ENCODE peak calls at places on chromosomes 3 and 15, in five cellular contexts. N is HepG2, W is GM12891, X is K562, Y is SK-N-SH. A is an unnamed sample.

GRCh38 chr3:71006810-71007785 is 576.4 kb downstream of the FOXP1 start:
- DNase-seq in N (peak; percentile 20), W (no peak), X (peak; percentile 9), Y (no peak), A (no peak)

GRCh38 chr3:11610044-11610671 is 33.6 kb downstream of the VGLL4 start:
- DNase-seq in N (peak; percentile 81), W (no peak), X (no peak), Y (peak; percentile 36), A (no peak)

GRCh38 chr3:50336452-50337174 is 4.0 kb downstream of the RASSF1 start:
- DNase-seq in N (no peak), W (no peak), X (peak; percentile 68), Y (no peak), A (no peak)

GRCh38 chr3:179743913-179744312 is 91.1 kb downstream of the USP13 start:
- DNase-seq in N (no peak), W (no peak), X (no peak), Y (no peak), A (no peak)

GRCh38 chr3:186220365-186220764 is 111.5 kb upstream of the ETV5 start:
- DNase-seq in N (no peak), W (no peak), X (no peak), Y (no peak), A (no peak)

GRCh38 chr15:90552162-90552928 is 22.6 kb downstream of the CRTC3 start:
- DNase-seq in N (no peak), W (no peak), X (no peak), Y (no peak), A (no peak)

GRCh38 chr3:77746048-77746447 is 706.1 kb downstream of the ROBO2 start:
- DNase-seq in N (no peak), W (no peak), X (no peak), Y (no peak), A (no peak)

GRCh38 chr3:150770662-150771061 is 7.7 kb upstream of the SIAH2 start:
- DNase-seq in N (peak; percentile 76), W (no peak), X (no peak), Y (no peak), A (no peak)

GRCh38 chr3:161273589-161274218 is 52.6 kb downstream of the NMD3 start:
- DNase-seq in N (peak; percentile 28), W (no peak), X (no peak), Y (peak; percentile 6), A (no peak)

GRCh38 chr15:67731112-67731761 is 94.1 kb upstream of the SKOR1 start:
- DNase-seq in N (no peak), W (no peak), X (no peak), Y (no peak), A (no peak)

GRCh38 chr3:2536575-2536974 is 437.9 kb downstream of the CNTN4 start:
- DNase-seq in N (no peak), W (no peak), X (no peak), Y (no peak), A (no peak)

GRCh38 chr3:170750478-170750830 is 119.5 kb downstream of the RPL22L1 start:
- DNase-seq in N (no peak), W (no peak), X (no peak), Y (no peak), A (no peak)

GRCh38 chr3:134722899-134723484 is 72.1 kb upstream of the EPHB1 start:
- DNase-seq in N (no peak), W (no peak), X (no peak), Y (no peak), A (no peak)

GRCh38 chr3:154973851-154974250 is 106.3 kb upstream of the MME start:
- DNase-seq in N (no peak), W (no peak), X (no peak), Y (no peak), A (no peak)

GRCh38 chr3:37687966-37688365 is 173.7 kb upstream of the CTDSPL start:
- DNase-seq in N (no peak), W (no peak), X (no peak), Y (no peak), A (no peak)

GRCh38 chr3:5304789-5305680 is 117.5 kb downstream of the EDEM1 start:
- DNase-seq in N (peak; percentile 34), W (peak; percentile 10), X (peak; percentile 60), Y (peak; percentile 37), A (peak; percentile 22)

GRCh38 chr3:29226709-29227108 is 54.2 kb upstream of the RBMS3 start:
- DNase-seq in N (no peak), W (no peak), X (no peak), Y (no peak), A (no peak)

GRCh38 chr3:129379582-129380358 is 48.7 kb downstream of the EFCAB12 start:
- DNase-seq in N (no peak), W (no peak), X (no peak), Y (no peak), A (no peak)

GRCh38 chr3:12902181-12902999 is 61.0 kb upstream of the RPL32 start:
- DNase-seq in N (no peak), W (no peak), X (no peak), Y (no peak), A (no peak)

GRCh38 chr15:40790723-40791122 is 16.2 kb upstream of the ZFYVE19 start:
- DNase-seq in N (no peak), W (no peak), X (no peak), Y (no peak), A (no peak)

GRCh38 chr3:66073464-66074141 is 34.9 kb upstream of the MAGI1 start:
- DNase-seq in N (peak; percentile 88), W (no peak), X (no peak), Y (no peak), A (no peak)

GRCh38 chr15:48046813-48047483 is 73.8 kb upstream of the SLC24A5 start:
- DNase-seq in N (no peak), W (no peak), X (no peak), Y (no peak), A (no peak)

GRCh38 chr3:20185364-20185732 is 658 bp downstream of the SGO1 start:
- DNase-seq in N (no peak), W (no peak), X (no peak), Y (peak; percentile 26), A (no peak)

GRCh38 chr3:32109256-32109655 is 2.8 kb downstream of the GPD1L start:
- DNase-seq in N (no peak), W (no peak), X (no peak), Y (peak; percentile 46), A (no peak)

GRCh38 chr3:50323614-50324199 is 1.2 kb upstream of the HYAL2 start:
- DNase-seq in N (no peak), W (no peak), X (no peak), Y (no peak), A (no peak)

GRCh38 chr3:40971191-40972168 is 227.8 kb upstream of the CTNNB1 start:
- DNase-seq in N (peak; percentile 53), W (peak; percentile 17), X (no peak), Y (no peak), A (peak; percentile 25)

GRCh38 chr3:66885326-66886000 is 112.6 kb upstream of the KBTBD8 start:
- DNase-seq in N (no peak), W (no peak), X (no peak), Y (no peak), A (no peak)

DNA sequence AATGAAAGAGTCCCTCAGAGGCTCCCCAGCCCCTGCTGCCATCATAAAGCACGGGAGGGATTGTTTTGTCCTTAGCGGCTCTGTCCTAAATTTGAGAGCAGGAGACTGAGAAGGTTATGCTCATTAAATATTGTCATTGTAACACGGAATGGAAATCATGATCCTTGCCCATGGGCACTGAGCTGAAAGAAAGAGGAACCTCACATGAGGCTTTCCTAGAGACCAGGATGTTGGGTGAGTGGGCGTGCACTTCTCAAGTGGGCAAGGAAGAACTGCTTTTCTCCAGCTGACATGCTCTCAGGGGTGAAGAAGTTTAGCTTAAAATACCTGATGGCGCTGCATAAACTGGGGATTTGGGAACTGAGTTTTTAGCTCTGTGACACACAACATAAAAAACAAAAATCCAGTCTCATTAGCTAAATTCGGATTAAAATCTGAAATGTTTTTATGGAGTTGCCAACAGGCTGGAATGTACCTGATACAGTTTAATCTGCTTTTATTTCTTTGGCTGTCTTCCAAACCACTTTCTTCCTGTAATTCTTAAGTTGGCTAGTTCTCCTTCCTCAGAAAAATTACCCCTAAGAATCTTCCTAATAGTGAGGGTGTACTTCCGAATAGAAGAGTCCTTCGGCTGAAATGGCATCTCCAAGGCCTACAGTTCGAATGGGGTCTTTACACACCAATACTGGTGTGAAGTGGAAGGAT is 31.7 kb downstream of the ADPGK start:
- DNase-seq in N (no peak), W (no peak), X (no peak), Y (no peak), A (no peak)
- TF ChIP-seq TAF1 in N (no peak), W (no peak), X (no peak), Y (no peak), A (no peak)

GRCh38 chr3:45759851-45760250 is 36.5 kb downstream of the SLC6A20 start:
- DNase-seq in N (no peak), W (no peak), X (no peak), Y (no peak), A (no peak)

GRCh38 chr3:45761831-45762230 is 34.5 kb downstream of the SLC6A20 start:
- DNase-seq in N (no peak), W (no peak), X (no peak), Y (no peak), A (no peak)

GRCh38 chr3:45758871-45759270 is 37.5 kb downstream of the SLC6A20 start:
- DNase-seq in N (no peak), W (no peak), X (no peak), Y (no peak), A (no peak)

GRCh38 chr3:45762647-45763330 is 33.5 kb downstream of the SLC6A20 start:
- DNase-seq in N (no peak), W (no peak), X (no peak), Y (no peak), A (no peak)

GRCh38 chr3:45760878-45761711 is 35.2 kb downstream of the SLC6A20 start:
- DNase-seq in N (peak; percentile 39), W (peak; percentile 75), X (peak; percentile 87), Y (peak; percentile 87), A (peak; percentile 72)
- TF ChIP-seq TAF1 in N (no peak), W (no peak), X (no peak), Y (no peak), A (no peak)

DNA sequence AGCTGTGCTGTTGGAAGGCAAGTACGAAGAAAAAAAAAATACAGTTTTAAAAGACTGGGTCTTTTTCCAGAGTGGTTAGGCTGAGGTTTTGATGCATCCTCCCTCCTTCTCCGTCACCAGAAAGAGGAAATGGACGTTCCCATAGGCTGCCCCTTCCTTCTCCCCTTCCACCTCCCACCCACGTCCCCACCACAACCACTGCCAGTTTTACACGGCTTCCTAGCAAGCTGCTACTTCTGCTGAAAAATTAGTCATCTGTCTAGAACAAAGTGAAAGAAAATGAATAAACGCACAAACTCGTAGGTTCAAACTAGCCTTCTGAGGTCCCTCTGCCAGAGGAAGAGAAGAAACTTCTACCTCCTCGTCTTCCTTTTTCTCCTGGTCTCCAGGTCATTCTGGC is 71.6 kb upstream of the RPL35A start:
- DNase-seq in N (no peak), W (no peak), X (no peak), Y (no peak), A (no peak)
- TF ChIP-seq TAF1 in N (no peak), W (no peak), X (no peak), Y (no peak), A (no peak)

GRCh38 chr15:29970402-29970695 is 112.4 kb upstream of the GOLGA8J start:
- DNase-seq in N (peak; percentile 15), W (no peak), X (no peak), Y (peak; percentile 25), A (no peak)

GRCh38 chr15:29962404-29962803 is 120.4 kb upstream of the GOLGA8J start:
- DNase-seq in N (no peak), W (no peak), X (no peak), Y (no peak), A (no peak)

GRCh38 chr15:29969587-29970401 is 113.0 kb upstream of the GOLGA8J start:
- DNase-seq in N (no peak), W (no peak), X (no peak), Y (no peak), A (no peak)

GRCh38 chr15:29972051-29972450 is 110.7 kb upstream of the GOLGA8J start:
- DNase-seq in N (no peak), W (no peak), X (no peak), Y (no peak), A (no peak)

GRCh38 chr15:29968099-29968892 is 114.5 kb upstream of the GOLGA8J start:
- DNase-seq in N (no peak), W (no peak), X (no peak), Y (peak; percentile 85), A (no peak)
- TF ChIP-seq TAF1 in N (no peak), W (no peak), X (no peak), Y (no peak), A (no peak)

A was measured in GM12892.